ENCODE peak calls at places on chromosomes 3 and 15, in eight cellular contexts. V is thyroid gland, W is NB4, Z is ACHN, J is GM13977, N is brain microvascular endothelial cell, I is amniotic epithelial cell, L is HT-29. P is an unnamed sample.

GRCh38 chr15:27077790-27078189 is 106.8 kb downstream of the GABRG3 start:
- DNase-seq in V (no peak), W (no peak), Z (no peak), J (no peak), N (no peak), I (no peak), L (no peak), P (no peak)

GRCh38 chr3:16476636-16477035 is 36.9 kb downstream of the RFTN1 start:
- DNase-seq in V (no peak), W (no peak), Z (no peak), J (no peak), N (peak), I (peak), L (no peak), P (no peak)

GRCh38 chr3:148911597-148911996 is 46.5 kb downstream of the CPA3 start:
- DNase-seq in V (no peak), W (no peak), Z (no peak), J (no peak), N (no peak), I (peak), L (peak), P (no peak)

GRCh38 chr15:99970891-99971330 is 237.7 kb upstream of the LYSMD4 start:
- DNase-seq in V (no peak), W (no peak), Z (no peak), J (no peak), N (no peak), I (no peak), L (no peak), P (no peak)

GRCh38 chr15:77998592-77998991 is 78.9 kb downstream of the TBC1D2B start:
- DNase-seq in V (no peak), W (no peak), Z (no peak), J (no peak), N (no peak), I (no peak), L (no peak), P (no peak)

GRCh38 chr3:43892061-43892460 is 201.3 kb downstream of the ABHD5 start:
- DNase-seq in V (no peak), W (no peak), Z (no peak), J (peak), N (no peak), I (no peak), L (no peak), P (no peak)

GRCh38 chr15:67290319-67290718 is 35.7 kb downstream of the IQCH start:
- DNase-seq in V (no peak), W (peak), Z (no peak), J (no peak), N (no peak), I (peak), L (no peak), P (no peak)

GRCh38 chr3:171458056-171458856 is 1.9 kb downstream of the TNIK start:
- DNase-seq in V (peak), W (peak), Z (peak), J (no peak), N (no peak), I (peak), L (peak), P (no peak)

GRCh38 chr3:48347500-48347899 is 14.0 kb upstream of the SPINK8 start:
- DNase-seq in V (no peak), W (no peak), Z (no peak), J (no peak), N (no peak), I (no peak), L (no peak), P (no peak)

GRCh38 chr3:184336484-184337230 is 743 bp upstream of the FAM131A start:
- DNase-seq in V (no peak), W (no peak), Z (peak), J (peak), N (no peak), I (peak), L (peak), P (no peak)

GRCh38 chr15:42447599-42447998 is 43.3 kb downstream of the ZNF106 start:
- DNase-seq in V (no peak), W (no peak), Z (no peak), J (no peak), N (no peak), I (no peak), L (no peak), P (no peak)

GRCh38 chr3:100042144-100042543 is 72.2 kb downstream of the FILIP1L start:
- DNase-seq in V (no peak), W (no peak), Z (peak), J (no peak), N (peak), I (peak), L (no peak), P (no peak)

GRCh38 chr3:71587958-71588357 is 4.4 kb upstream of the FOXP1 start:
- DNase-seq in V (no peak), W (no peak), Z (no peak), J (no peak), N (no peak), I (no peak), L (no peak), P (no peak)

GRCh38 chr15:36110659-36110993 is 468.8 kb upstream of the CDIN1 start:
- DNase-seq in V (no peak), W (no peak), Z (no peak), J (no peak), N (no peak), I (peak), L (no peak), P (no peak)

GRCh38 chr3:159616234-159616825 is 372.3 kb upstream of the IL12A start:
- DNase-seq in V (peak), W (no peak), Z (peak), J (no peak), N (peak), I (peak), L (peak), P (no peak)

GRCh38 chr3:14210843-14211594 is 32.4 kb downstream of the LSM3 start:
- DNase-seq in V (no peak), W (no peak), Z (peak), J (no peak), N (no peak), I (peak), L (no peak), P (no peak)

GRCh38 chr3:49018707-49019006 is 277 bp upstream of the DALRD3 start:
- DNase-seq in V (no peak), W (no peak), Z (no peak), J (no peak), N (no peak), I (no peak), L (no peak), P (no peak)

GRCh38 chr3:153756816-153757215 is 364.4 kb upstream of the ARHGEF26 start:
- DNase-seq in V (no peak), W (no peak), Z (no peak), J (no peak), N (no peak), I (peak), L (no peak), P (no peak)

GRCh38 chr15:90016721-90017120 is 15.6 kb downstream of the ZNF710 start:
- DNase-seq in V (no peak), W (no peak), Z (no peak), J (no peak), N (no peak), I (no peak), L (no peak), P (no peak)

GRCh38 chr3:5186854-5187151 is 704 bp upstream of the EDEM1 start:
- DNase-seq in V (no peak), W (peak), Z (peak), J (no peak), N (no peak), I (peak), L (peak), P (no peak)

GRCh38 chr15:63482874-63483323 is 21.5 kb upstream of the USP3 start:
- DNase-seq in V (no peak), W (no peak), Z (no peak), J (no peak), N (no peak), I (peak), L (no peak), P (no peak)

GRCh38 chr3:129690406-129690805 is 83.9 kb upstream of the PLXND1 start:
- DNase-seq in V (no peak), W (peak), Z (peak), J (peak), N (peak), I (peak), L (peak), P (peak)

GRCh38 chr3:157204880-157205279 is 44.9 kb upstream of the CCNL1 start:
- DNase-seq in V (no peak), W (no peak), Z (no peak), J (no peak), N (no peak), I (peak), L (no peak), P (no peak)

GRCh38 chr3:102206506-102207145 is 228.2 kb upstream of the ZPLD1 start:
- DNase-seq in V (peak), W (no peak), Z (no peak), J (no peak), N (peak), I (peak), L (peak), P (no peak)

GRCh38 chr3:29440321-29441019 is 159.6 kb downstream of the RBMS3 start:
- DNase-seq in V (peak), W (no peak), Z (no peak), J (no peak), N (no peak), I (peak), L (no peak), P (no peak)

GRCh38 chr15:90642464-90643300 is 74.5 kb upstream of the BLM start:
- DNase-seq in V (no peak), W (peak), Z (no peak), J (no peak), N (no peak), I (no peak), L (no peak), P (no peak)

GRCh38 chr3:45506751-45507391 is 87.7 kb upstream of the LIMD1 start:
- DNase-seq in V (no peak), W (no peak), Z (no peak), J (no peak), N (no peak), I (peak), L (no peak), P (no peak)

GRCh38 chr3:121574449-121574848 is 6.7 kb downstream of the ARGFX start:
- DNase-seq in V (no peak), W (peak), Z (peak), J (no peak), N (peak), I (peak), L (peak), P (no peak)

GRCh38 chr15:74832826-74833225 is 6.4 kb downstream of the CPLX3 start:
- DNase-seq in V (no peak), W (no peak), Z (no peak), J (no peak), N (no peak), I (no peak), L (no peak), P (no peak)

GRCh38 chr3:129827765-129828164 is 65.7 kb downstream of the TMCC1 start:
- DNase-seq in V (no peak), W (peak), Z (no peak), J (peak), N (no peak), I (no peak), L (no peak), P (peak)

GRCh38 chr15:62684143-62684808 is 358.3 kb upstream of the TPM1 start:
- DNase-seq in V (no peak), W (no peak), Z (no peak), J (no peak), N (no peak), I (no peak), L (no peak), P (no peak)

GRCh38 chr3:44885618-44886017 is 11.2 kb downstream of the TGM4 start:
- DNase-seq in V (no peak), W (peak), Z (peak), J (no peak), N (peak), I (peak), L (peak), P (no peak)

GRCh38 chr15:52163321-52164190 is 27.6 kb downstream of the GNB5 start:
- DNase-seq in V (no peak), W (peak), Z (no peak), J (no peak), N (no peak), I (no peak), L (no peak), P (no peak)

GRCh38 chr3:177069514-177070329 is 127.6 kb downstream of the TBL1XR1 start:
- DNase-seq in V (no peak), W (no peak), Z (no peak), J (no peak), N (no peak), I (peak), L (no peak), P (no peak)

GRCh38 chr15:29934251-29934650 is 112.0 kb upstream of the TJP1 start:
- DNase-seq in V (no peak), W (no peak), Z (peak), J (no peak), N (peak), I (peak), L (peak), P (no peak)

GRCh38 chr15:101070502-101071273 is 151.5 kb downstream of the LRRK1 start:
- DNase-seq in V (no peak), W (peak), Z (peak), J (no peak), N (peak), I (peak), L (no peak), P (no peak)

GRCh38 chr3:60752800-60753199 is 498.5 kb downstream of the FHIT start:
- DNase-seq in V (no peak), W (no peak), Z (no peak), J (no peak), N (no peak), I (no peak), L (no peak), P (no peak)

GRCh38 chr3:14565791-14566588 is 25.8 kb upstream of the GRIP2 start:
- DNase-seq in V (no peak), W (peak), Z (peak), J (no peak), N (peak), I (peak), L (no peak), P (no peak)

GRCh38 chr3:143170676-143171075 is 51.1 kb downstream of the CHST2 start:
- DNase-seq in V (no peak), W (peak), Z (no peak), J (no peak), N (peak), I (peak), L (no peak), P (no peak)